ENCODE peak calls at places on chromosomes 3 and 15, in four cellular contexts. One of them, this sample, is unnamed.
A peak's percentile ranks its signal among the peaks of the same experiment; 100 is the strongest.

GRCh38 chr3:39065197-39065596 is 13.4 kb downstream of the WDR48 start:
- DNase-seq in astrocyte: peak; percentile 46
- DNase-seq in A549: peak; percentile 51
- DNase-seq in lower lobe of right lung: no peak
- DNase-seq in this sample: no peak

GRCh38 chr15:58452775-58453174 is 21.0 kb downstream of the LIPC start:
- DNase-seq in A549: no peak
- DNase-seq in lower lobe of right lung: no peak
- DNase-seq in astrocyte: no peak
- DNase-seq in this sample: no peak

GRCh38 chr15:70197318-70197944 is 99.7 kb upstream of the TLE3 start:
- DNase-seq in lower lobe of right lung: no peak
- DNase-seq in A549: no peak
- DNase-seq in astrocyte: peak; percentile 26
- DNase-seq in this sample: no peak

GRCh38 chr3:111607242-111607641 is 12.1 kb upstream of the ZBED2 start:
- DNase-seq in A549: peak; percentile 32
- DNase-seq in astrocyte: no peak
- DNase-seq in lower lobe of right lung: no peak
- DNase-seq in this sample: no peak

GRCh38 chr15:43977072-43977884 is 150.5 kb downstream of the WDR76 start:
- DNase-seq in lower lobe of right lung: no peak
- DNase-seq in astrocyte: no peak
- DNase-seq in A549: no peak
- DNase-seq in this sample: peak; percentile 64

GRCh38 chr3:18988619-18989229 is 159.6 kb upstream of the KCNH8 start:
- DNase-seq in A549: peak; percentile 38
- DNase-seq in astrocyte: peak; percentile 0
- DNase-seq in lower lobe of right lung: no peak
- DNase-seq in this sample: no peak

GRCh38 chr3:179503640-179504039 is 52.4 kb upstream of the GNB4 start:
- DNase-seq in A549: no peak
- DNase-seq in lower lobe of right lung: no peak
- DNase-seq in astrocyte: no peak
- DNase-seq in this sample: no peak

GRCh38 chr3:126472277-126473006 is 3.2 kb downstream of the ZXDC start:
- DNase-seq in lower lobe of right lung: peak; percentile 88
- DNase-seq in astrocyte: peak; percentile 96
- DNase-seq in A549: peak; percentile 73
- DNase-seq in this sample: peak; percentile 95

GRCh38 chr3:20511863-20512262 is 325.9 kb upstream of the SGO1 start:
- DNase-seq in lower lobe of right lung: no peak
- DNase-seq in astrocyte: peak; percentile 63
- DNase-seq in A549: peak; percentile 49
- DNase-seq in this sample: peak; percentile 43

GRCh38 chr15:101697488-101697887 is 26.8 kb downstream of the TARS3 start:
- DNase-seq in astrocyte: no peak
- DNase-seq in A549: no peak
- DNase-seq in lower lobe of right lung: no peak
- DNase-seq in this sample: no peak

GRCh38 chr3:106210923-106211322 is 342.1 kb upstream of the CBLB start:
- DNase-seq in A549: no peak
- DNase-seq in astrocyte: no peak
- DNase-seq in lower lobe of right lung: no peak
- DNase-seq in this sample: no peak

GRCh38 chr15:72961326-72961725 is 90.9 kb upstream of the NEO1 start:
- DNase-seq in lower lobe of right lung: no peak
- DNase-seq in A549: no peak
- DNase-seq in astrocyte: no peak
- DNase-seq in this sample: no peak

GRCh38 chr15:29090617-29091466 is 178.8 kb downstream of the NSMCE3 start:
- DNase-seq in astrocyte: no peak
- DNase-seq in A549: peak; percentile 41
- DNase-seq in lower lobe of right lung: no peak
- DNase-seq in this sample: peak; percentile 5

GRCh38 chr3:46693897-46694235 is 387 bp upstream of the ALS2CL start:
- DNase-seq in lower lobe of right lung: peak; percentile 67
- DNase-seq in A549: no peak
- DNase-seq in astrocyte: no peak
- DNase-seq in this sample: no peak

GRCh38 chr3:56818156-56818985 is 16.6 kb upstream of the ARHGEF3 start:
- DNase-seq in astrocyte: no peak
- DNase-seq in A549: no peak
- DNase-seq in lower lobe of right lung: no peak
- DNase-seq in this sample: no peak

GRCh38 chr3:125055913-125056705 is at the start of gene HEG1:
- DNase-seq in lower lobe of right lung: peak; percentile 91
- DNase-seq in A549: peak; percentile 51
- DNase-seq in astrocyte: peak; percentile 68
- DNase-seq in this sample: peak; percentile 85

GRCh38 chr3:186724911-186725310 is 7.8 kb downstream of the KNG1 start:
- DNase-seq in astrocyte: no peak
- DNase-seq in lower lobe of right lung: no peak
- DNase-seq in A549: no peak
- DNase-seq in this sample: no peak

GRCh38 chr3:126907557-126907956 is 75.4 kb upstream of the PLXNA1 start:
- DNase-seq in A549: no peak
- DNase-seq in lower lobe of right lung: no peak
- DNase-seq in astrocyte: no peak
- DNase-seq in this sample: no peak

GRCh38 chr3:51929420-51930003 is 12.2 kb downstream of the RRP9 start:
- DNase-seq in lower lobe of right lung: no peak
- DNase-seq in A549: no peak
- DNase-seq in astrocyte: no peak
- DNase-seq in this sample: no peak

GRCh38 chr15:62779041-62779810 is 263.3 kb upstream of the TPM1 start:
- DNase-seq in A549: peak; percentile 19
- DNase-seq in astrocyte: peak; percentile 62
- DNase-seq in lower lobe of right lung: no peak
- DNase-seq in this sample: no peak

GRCh38 chr3:55000546-55000945 is 72.7 kb upstream of the LRTM1 start:
- DNase-seq in astrocyte: peak; percentile 95
- DNase-seq in A549: peak; percentile 8
- DNase-seq in lower lobe of right lung: no peak
- DNase-seq in this sample: peak; percentile 56

GRCh38 chr3:87625911-87626310 is 349.5 kb upstream of the POU1F1 start:
- DNase-seq in lower lobe of right lung: no peak
- DNase-seq in astrocyte: no peak
- DNase-seq in A549: no peak
- DNase-seq in this sample: no peak

GRCh38 chr15:36545451-36545992 is 33.9 kb upstream of the CDIN1 start:
- DNase-seq in A549: no peak
- DNase-seq in astrocyte: no peak
- DNase-seq in lower lobe of right lung: no peak
- DNase-seq in this sample: no peak

GRCh38 chr3:186381424-186382216 is 19.6 kb upstream of the DGKG start:
- DNase-seq in A549: no peak
- DNase-seq in lower lobe of right lung: no peak
- DNase-seq in astrocyte: no peak
- DNase-seq in this sample: no peak

GRCh38 chr3:126100216-126100615 is 16.3 kb upstream of the SLC41A3 start:
- DNase-seq in astrocyte: no peak
- DNase-seq in A549: no peak
- DNase-seq in lower lobe of right lung: no peak
- DNase-seq in this sample: no peak

GRCh38 chr15:43520138-43520537 is 2.7 kb downstream of the MAP1A start:
- DNase-seq in astrocyte: no peak
- DNase-seq in lower lobe of right lung: no peak
- DNase-seq in A549: no peak
- DNase-seq in this sample: no peak

GRCh38 chr3:127385540-127385870 is 97.7 kb upstream of the PRR20G start:
- DNase-seq in lower lobe of right lung: no peak
- DNase-seq in astrocyte: no peak
- DNase-seq in A549: no peak
- DNase-seq in this sample: no peak

GRCh38 chr3:60935709-60936108 is 315.5 kb downstream of the FHIT start:
- DNase-seq in A549: no peak
- DNase-seq in lower lobe of right lung: no peak
- DNase-seq in astrocyte: peak; percentile 80
- DNase-seq in this sample: no peak

GRCh38 chr15:75731248-75732100 is 18.8 kb upstream of the CSPG4 start:
- DNase-seq in lower lobe of right lung: peak; percentile 71
- DNase-seq in A549: no peak
- DNase-seq in astrocyte: no peak
- DNase-seq in this sample: no peak

GRCh38 chr3:38623539-38623938 is 25.9 kb downstream of the SCN5A start:
- DNase-seq in A549: no peak
- DNase-seq in lower lobe of right lung: no peak
- DNase-seq in astrocyte: no peak
- DNase-seq in this sample: no peak

GRCh38 chr3:52237659-52238172 is 1.2 kb downstream of the TWF2 start:
- DNase-seq in A549: peak; percentile 70
- DNase-seq in lower lobe of right lung: peak; percentile 81
- DNase-seq in astrocyte: peak; percentile 84
- DNase-seq in this sample: peak; percentile 87

GRCh38 chr15:74584779-74585178 is 30.9 kb upstream of the CLK3 start:
- DNase-seq in lower lobe of right lung: no peak
- DNase-seq in astrocyte: no peak
- DNase-seq in A549: no peak
- DNase-seq in this sample: no peak

GRCh38 chr15:100383302-100384107 is 41.7 kb upstream of the ADAMTS17 start:
- DNase-seq in astrocyte: peak; percentile 10
- DNase-seq in lower lobe of right lung: no peak
- DNase-seq in A549: peak; percentile 64
- DNase-seq in this sample: peak; percentile 39

GRCh38 chr15:26045516-26045915 is 182.4 kb upstream of the ATP10A start:
- DNase-seq in lower lobe of right lung: no peak
- DNase-seq in astrocyte: no peak
- DNase-seq in A549: no peak
- DNase-seq in this sample: no peak

GRCh38 chr3:113231827-113232253 is 20.5 kb downstream of the BOC start:
- DNase-seq in lower lobe of right lung: no peak
- DNase-seq in astrocyte: peak; percentile 91
- DNase-seq in A549: peak; percentile 77
- DNase-seq in this sample: peak; percentile 73

GRCh38 chr3:113234688-113235260 is 23.4 kb downstream of the BOC start:
- DNase-seq in A549: no peak
- DNase-seq in lower lobe of right lung: no peak
- DNase-seq in astrocyte: no peak
- DNase-seq in this sample: no peak

GRCh38 chr3:113232367-113232766 is 21.0 kb downstream of the BOC start:
- DNase-seq in lower lobe of right lung: no peak
- DNase-seq in A549: no peak
- DNase-seq in astrocyte: no peak
- DNase-seq in this sample: no peak

GRCh38 chr3:113233497-113233896 is 22.1 kb downstream of the BOC start:
- DNase-seq in lower lobe of right lung: no peak
- DNase-seq in astrocyte: no peak
- DNase-seq in A549: no peak
- DNase-seq in this sample: no peak

GRCh38 chr3:113234028-113234427 is 22.7 kb downstream of the BOC start:
- DNase-seq in astrocyte: no peak
- DNase-seq in lower lobe of right lung: no peak
- DNase-seq in A549: no peak
- DNase-seq in this sample: no peak
- H3K4me1 ChIP-seq in astrocyte: peaks cover 33% of the 10 kb centered on the region
- H3K4me1 ChIP-seq in lower lobe of right lung: peaks cover 6% of the 10 kb centered on the region
- H3K4me1 ChIP-seq in A549: peaks cover 20% of the 10 kb centered on the region
- H3K4me1 ChIP-seq in this sample: peaks cover 10% of the 10 kb centered on the region

DNA sequence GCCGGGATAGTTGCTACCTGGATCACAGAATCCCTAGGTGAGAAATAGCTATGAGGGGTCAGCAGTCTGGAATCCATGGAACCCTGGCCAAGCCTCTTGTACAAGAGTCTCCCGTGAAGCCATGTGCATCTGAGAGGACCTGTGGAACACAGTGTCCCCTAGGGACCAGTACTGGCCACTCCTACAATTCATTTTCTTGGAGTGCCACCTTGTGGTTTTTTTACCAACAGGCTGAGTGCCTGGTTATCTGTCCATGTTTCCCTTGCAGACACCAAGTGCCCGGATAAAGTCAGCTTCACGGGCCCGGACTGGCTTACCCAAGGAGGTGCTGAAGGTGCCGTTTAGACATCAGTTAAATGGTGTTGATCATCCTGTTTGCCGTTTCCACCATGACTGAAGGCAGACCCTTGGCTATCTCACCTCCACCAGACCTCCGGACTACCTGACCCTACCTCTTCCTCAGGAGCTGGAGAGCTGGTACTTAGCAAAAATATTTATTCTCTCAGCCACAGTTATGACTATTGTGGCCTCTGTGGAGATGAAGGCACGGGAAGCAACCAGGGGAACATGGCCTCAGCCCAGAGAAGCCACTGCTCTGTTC is 93.9 kb downstream of the RBPMS2 start:
- DNase-seq in A549: peak; percentile 86
- DNase-seq in astrocyte: peak; percentile 35
- DNase-seq in lower lobe of right lung: no peak
- DNase-seq in this sample: peak; percentile 54
- H3K4me1 ChIP-seq in A549: peaks cover 4% of the 10 kb centered on the region
- H3K4me1 ChIP-seq in astrocyte: peaks cover 7% of the 10 kb centered on the region
- H3K4me1 ChIP-seq in lower lobe of right lung: no peaks in the 10 kb centered on the region
- H3K4me1 ChIP-seq in this sample: no peaks in the 10 kb centered on the region

GRCh38 chr3:37143821-37144220 is 30.6 kb downstream of the LRRFIP2 start:
- DNase-seq in astrocyte: no peak
- DNase-seq in lower lobe of right lung: no peak
- DNase-seq in A549: no peak
- DNase-seq in this sample: no peak

GRCh38 chr3:37140899-37141541 is 33.4 kb downstream of the LRRFIP2 start:
- DNase-seq in astrocyte: no peak
- DNase-seq in A549: no peak
- DNase-seq in lower lobe of right lung: no peak
- DNase-seq in this sample: no peak

GRCh38 chr3:37138816-37139215 is 35.6 kb downstream of the LRRFIP2 start:
- DNase-seq in A549: no peak
- DNase-seq in lower lobe of right lung: no peak
- DNase-seq in astrocyte: no peak
- DNase-seq in this sample: no peak

GRCh38 chr3:37139567-37140052 is 34.8 kb downstream of the LRRFIP2 start:
- DNase-seq in astrocyte: no peak
- DNase-seq in A549: no peak
- DNase-seq in lower lobe of right lung: no peak
- DNase-seq in this sample: no peak

GRCh38 chr3:37141676-37142075 is 32.7 kb downstream of the LRRFIP2 start:
- DNase-seq in astrocyte: no peak
- DNase-seq in lower lobe of right lung: no peak
- DNase-seq in A549: no peak
- DNase-seq in this sample: no peak
- H3K4me1 ChIP-seq in astrocyte: no peaks in the 10 kb centered on the region
- H3K4me1 ChIP-seq in lower lobe of right lung: peaks cover 35% of the 10 kb centered on the region
- H3K4me1 ChIP-seq in A549: peaks cover 30% of the 10 kb centered on the region
- H3K4me1 ChIP-seq in this sample: peaks cover 11% of the 10 kb centered on the region

GRCh38 chr3:187746479-187747335 is 1.4 kb upstream of the BCL6 start:
- DNase-seq in lower lobe of right lung: no peak
- DNase-seq in A549: no peak
- DNase-seq in astrocyte: peak; percentile 37
- DNase-seq in this sample: peak; percentile 61

GRCh38 chr3:187746059-187746453 is 788 bp upstream of the BCL6 start:
- DNase-seq in lower lobe of right lung: no peak
- DNase-seq in A549: no peak
- DNase-seq in astrocyte: no peak
- DNase-seq in this sample: no peak

GRCh38 chr3:187748050-187748481 is 2.8 kb upstream of the BCL6 start:
- DNase-seq in A549: peak; percentile 67
- DNase-seq in astrocyte: peak; percentile 40
- DNase-seq in lower lobe of right lung: peak; percentile 92
- DNase-seq in this sample: peak; percentile 79

GRCh38 chr3:187745201-187746058 is at the start of gene BCL6:
- DNase-seq in A549: peak; percentile 96
- DNase-seq in lower lobe of right lung: peak; percentile 95
- DNase-seq in astrocyte: peak; percentile 98
- DNase-seq in this sample: peak; percentile 92

GRCh38 chr3:187747506-187747905 is 2.2 kb upstream of the BCL6 start:
- DNase-seq in lower lobe of right lung: no peak
- DNase-seq in astrocyte: no peak
- DNase-seq in A549: no peak
- DNase-seq in this sample: no peak
- H3K4me1 ChIP-seq in lower lobe of right lung: peaks cover 48% of the 10 kb centered on the region
- H3K4me1 ChIP-seq in astrocyte: peaks cover 6% of the 10 kb centered on the region
- H3K4me1 ChIP-seq in A549: peaks cover 54% of the 10 kb centered on the region
- H3K4me1 ChIP-seq in this sample: peaks cover 60% of the 10 kb centered on the region

This sample was measured in PC-9.